ENCODE peak calls at places on chromosomes 4 and X, in six cellular contexts. One of them, this sample, is unnamed.

GRCh38 chr4:142091085-142091513 is 454.7 kb downstream of the IL15 start:
- DNase-seq in K562: no peak
- DNase-seq in GM12892: no peak
- DNase-seq in SK-N-SH: no peak
- DNase-seq in H1: no peak
- DNase-seq in GM12878: no peak
- DNase-seq in this sample: no peak

GRCh38 chr4:186624951-186625350 is 69.6 kb upstream of the MTNR1A start:
- DNase-seq in GM12878: no peak
- DNase-seq in K562: no peak
- DNase-seq in SK-N-SH: no peak
- DNase-seq in GM12892: no peak
- DNase-seq in H1: no peak
- DNase-seq in this sample: no peak

GRCh38 chr4:87073570-87074470 is 139.0 kb downstream of the AFF1 start:
- DNase-seq in GM12878: peak; percentile 93
- DNase-seq in K562: no peak
- DNase-seq in GM12892: peak; percentile 23
- DNase-seq in SK-N-SH: peak; percentile 41
- DNase-seq in H1: no peak
- DNase-seq in this sample: no peak

GRCh38 chr4:105106416-105106815 is 40.3 kb upstream of the TET2 start:
- DNase-seq in GM12878: no peak
- DNase-seq in H1: no peak
- DNase-seq in SK-N-SH: no peak
- DNase-seq in GM12892: no peak
- DNase-seq in K562: no peak
- DNase-seq in this sample: no peak

GRCh38 chrX:7318246-7318645 is 170.3 kb upstream of the PUDP start:
- DNase-seq in K562: no peak
- DNase-seq in GM12892: no peak
- DNase-seq in GM12878: no peak
- DNase-seq in H1: no peak
- DNase-seq in SK-N-SH: no peak
- DNase-seq in this sample: no peak

GRCh38 chr4:71240094-71240493 is 98.7 kb upstream of the SLC4A4 start:
- DNase-seq in GM12878: no peak
- DNase-seq in GM12892: no peak
- DNase-seq in H1: no peak
- DNase-seq in K562: no peak
- DNase-seq in SK-N-SH: no peak
- DNase-seq in this sample: no peak

GRCh38 chr4:174316954-174317353 is 33.2 kb downstream of the CEP44 start:
- DNase-seq in H1: no peak
- DNase-seq in SK-N-SH: no peak
- DNase-seq in GM12892: no peak
- DNase-seq in K562: no peak
- DNase-seq in GM12878: no peak
- DNase-seq in this sample: no peak

GRCh38 chr4:58413849-58414248 is 1303.7 kb upstream of the IGFBP7 start:
- DNase-seq in K562: no peak
- DNase-seq in GM12892: no peak
- DNase-seq in H1: no peak
- DNase-seq in GM12878: no peak
- DNase-seq in SK-N-SH: no peak
- DNase-seq in this sample: no peak

GRCh38 chr4:13963601-13964000 is 336.1 kb upstream of the BOD1L1 start:
- DNase-seq in SK-N-SH: no peak
- DNase-seq in K562: no peak
- DNase-seq in GM12878: no peak
- DNase-seq in H1: no peak
- DNase-seq in GM12892: no peak
- DNase-seq in this sample: no peak

GRCh38 chr4:187612211-187612780 is 383.3 kb upstream of the ZFP42 start:
- DNase-seq in K562: no peak
- DNase-seq in GM12878: no peak
- DNase-seq in H1: no peak
- DNase-seq in SK-N-SH: no peak
- DNase-seq in GM12892: no peak
- DNase-seq in this sample: no peak

GRCh38 chrX:16444353-16444752 is 205.6 kb upstream of the S100G start:
- DNase-seq in GM12878: no peak
- DNase-seq in SK-N-SH: no peak
- DNase-seq in K562: no peak
- DNase-seq in H1: no peak
- DNase-seq in GM12892: no peak
- DNase-seq in this sample: no peak

GRCh38 chrX:68826113-68826980 is 2.5 kb upstream of the EFNB1 start:
- DNase-seq in GM12892: peak; percentile 2
- DNase-seq in H1: no peak
- DNase-seq in SK-N-SH: no peak
- DNase-seq in GM12878: no peak
- DNase-seq in K562: no peak
- DNase-seq in this sample: no peak

GRCh38 chr4:184335520-184335919 is 117.8 kb upstream of the ENPP6 start:
- DNase-seq in SK-N-SH: no peak
- DNase-seq in K562: no peak
- DNase-seq in GM12892: no peak
- DNase-seq in H1: no peak
- DNase-seq in GM12878: no peak
- DNase-seq in this sample: no peak

GRCh38 chr4:38097818-38098217 is 137.6 kb downstream of the PTTG2 start:
- DNase-seq in H1: no peak
- DNase-seq in GM12878: no peak
- DNase-seq in SK-N-SH: no peak
- DNase-seq in K562: no peak
- DNase-seq in GM12892: no peak
- DNase-seq in this sample: no peak

GRCh38 chr4:22439947-22440346 is 75.9 kb downstream of the ADGRA3 start:
- DNase-seq in K562: no peak
- DNase-seq in SK-N-SH: no peak
- DNase-seq in GM12892: no peak
- DNase-seq in H1: no peak
- DNase-seq in GM12878: no peak
- DNase-seq in this sample: no peak

GRCh38 chrX:73851014-73852009 is 288.3 kb downstream of the CHIC1 start:
- DNase-seq in K562: peak; percentile 34
- DNase-seq in GM12892: peak; percentile 28
- DNase-seq in SK-N-SH: peak; percentile 70
- DNase-seq in GM12878: peak; percentile 90
- DNase-seq in H1: no peak
- DNase-seq in this sample: no peak

GRCh38 chrX:55981603-55982002 is 250.6 kb upstream of the KLF8 start:
- DNase-seq in GM12878: no peak
- DNase-seq in K562: no peak
- DNase-seq in SK-N-SH: no peak
- DNase-seq in GM12892: no peak
- DNase-seq in H1: no peak
- DNase-seq in this sample: no peak

GRCh38 chr4:101357751-101358150 is 10.4 kb upstream of the PPP3CA start:
- DNase-seq in H1: no peak
- DNase-seq in K562: no peak
- DNase-seq in SK-N-SH: no peak
- DNase-seq in GM12878: no peak
- DNase-seq in GM12892: no peak
- DNase-seq in this sample: no peak

GRCh38 chr4:95106408-95106928 is 348.7 kb downstream of the BMPR1B start:
- DNase-seq in GM12878: no peak
- DNase-seq in H1: no peak
- DNase-seq in K562: no peak
- DNase-seq in SK-N-SH: no peak
- DNase-seq in GM12892: no peak
- DNase-seq in this sample: no peak

GRCh38 chr4:99653921-99654890 is 3.4 kb downstream of the C4orf54 start:
- DNase-seq in GM12878: no peak
- DNase-seq in K562: no peak
- DNase-seq in GM12892: no peak
- DNase-seq in SK-N-SH: no peak
- DNase-seq in H1: no peak
- DNase-seq in this sample: no peak

GRCh38 chrX:11398785-11399184 is 105.6 kb downstream of the AMELX start:
- DNase-seq in K562: no peak
- DNase-seq in SK-N-SH: no peak
- DNase-seq in H1: no peak
- DNase-seq in GM12878: no peak
- DNase-seq in GM12892: no peak
- DNase-seq in this sample: no peak

GRCh38 chr4:164081801-164082200 is 587.3 kb downstream of the TMA16 start:
- DNase-seq in K562: no peak
- DNase-seq in GM12878: no peak
- DNase-seq in GM12892: no peak
- DNase-seq in SK-N-SH: no peak
- DNase-seq in H1: no peak
- DNase-seq in this sample: no peak

DNA sequence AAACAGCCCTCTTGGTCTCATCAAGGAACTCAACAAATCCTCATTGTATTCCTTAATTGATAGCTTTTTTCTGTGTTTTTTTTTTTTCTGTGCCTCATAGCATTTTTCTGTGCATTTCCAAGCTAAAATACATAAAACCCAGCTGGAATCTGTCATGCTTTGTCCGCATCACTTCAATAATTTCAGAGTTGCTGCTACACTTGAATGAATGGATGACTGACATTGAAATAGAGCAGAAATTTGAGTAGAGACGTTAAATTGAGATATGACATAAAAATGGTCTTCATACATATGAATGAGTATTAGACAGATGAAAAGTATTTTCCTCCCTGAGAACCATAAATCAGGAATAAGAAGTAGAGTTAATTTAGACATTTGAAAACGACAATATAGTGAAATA is 593.2 kb downstream of the TMA16 start:
- DNase-seq in H1: no peak
- DNase-seq in GM12878: no peak
- DNase-seq in GM12892: no peak
- DNase-seq in K562: no peak
- DNase-seq in SK-N-SH: no peak
- DNase-seq in this sample: no peak
- TF ChIP-seq TAF1 in H1: no peak
- TF ChIP-seq TAF1 in GM12878: no peak
- TF ChIP-seq TAF1 in GM12892: no peak
- TF ChIP-seq TAF1 in K562: no peak
- TF ChIP-seq TAF1 in SK-N-SH: no peak
- TF ChIP-seq TAF1 in this sample: no peak

DNA sequence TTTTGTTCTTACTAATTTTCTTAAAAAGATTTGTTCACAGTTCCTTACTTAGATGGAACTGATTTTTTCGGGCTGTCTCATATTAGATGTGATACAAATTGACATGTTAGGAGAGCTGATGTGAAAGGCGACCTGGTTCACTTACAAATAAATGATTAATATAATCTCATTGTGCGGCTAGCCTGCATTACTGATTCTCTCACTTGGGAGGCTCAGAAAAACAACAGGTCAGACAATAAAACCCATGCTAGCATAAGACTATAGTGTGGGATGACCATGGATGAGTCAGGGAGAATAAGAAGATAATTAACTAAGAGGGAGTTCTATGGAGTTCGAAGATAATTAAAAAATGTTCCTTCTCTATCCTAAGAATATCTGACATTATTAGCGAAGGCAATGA is 40.8 kb downstream of the RTL9 start:
- DNase-seq in K562: no peak
- DNase-seq in H1: no peak
- DNase-seq in GM12892: no peak
- DNase-seq in SK-N-SH: no peak
- DNase-seq in GM12878: no peak
- DNase-seq in this sample: no peak
- TF ChIP-seq TAF1 in K562: no peak
- TF ChIP-seq TAF1 in H1: no peak
- TF ChIP-seq TAF1 in GM12892: no peak
- TF ChIP-seq TAF1 in SK-N-SH: no peak
- TF ChIP-seq TAF1 in GM12878: no peak
- TF ChIP-seq TAF1 in this sample: no peak

DNA sequence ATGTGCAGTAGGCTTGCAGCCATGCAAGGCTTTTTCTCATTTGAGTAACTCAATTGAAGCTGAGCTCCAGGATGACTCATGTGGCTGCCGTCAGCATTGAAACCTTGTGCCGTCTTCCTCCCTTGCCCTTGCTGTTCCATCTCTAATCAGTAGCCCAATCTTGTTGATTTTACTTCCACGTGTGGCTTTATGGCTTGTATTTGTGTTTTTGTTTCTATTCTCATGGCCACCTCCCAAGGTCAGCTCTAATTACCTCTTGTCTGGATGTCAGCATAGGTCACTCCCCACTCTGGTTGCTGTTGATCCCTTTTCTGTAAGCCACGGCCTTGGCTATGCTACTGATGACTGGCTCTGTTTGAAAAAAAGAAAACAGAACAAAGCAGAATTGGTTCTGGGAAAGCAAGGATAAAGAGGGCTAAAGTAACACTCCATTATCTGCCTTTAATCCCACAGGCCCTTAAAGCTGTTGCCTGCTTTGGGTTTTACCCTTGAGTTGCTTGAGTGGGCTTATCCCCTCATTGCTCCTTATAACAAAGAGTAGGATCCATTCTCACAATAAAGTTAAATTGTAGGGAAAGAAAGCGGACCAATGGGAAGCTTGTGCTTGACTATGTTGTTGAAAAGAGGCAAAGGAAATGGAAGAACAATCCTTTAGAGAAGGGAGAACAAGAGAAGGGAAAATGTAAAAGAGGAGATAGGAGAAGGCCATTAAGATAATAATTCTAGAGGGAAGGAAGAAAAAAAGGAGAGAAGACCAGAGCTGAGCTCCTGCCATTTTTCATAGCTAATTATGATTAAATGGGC is 173.9 kb upstream of the PGRMC2 start:
- DNase-seq in GM12892: no peak
- DNase-seq in H1: no peak
- DNase-seq in SK-N-SH: no peak
- DNase-seq in GM12878: no peak
- DNase-seq in K562: peak; percentile 23
- DNase-seq in this sample: no peak
- TF ChIP-seq TAF1 in GM12892: no peak
- TF ChIP-seq TAF1 in H1: no peak
- TF ChIP-seq TAF1 in SK-N-SH: no peak
- TF ChIP-seq TAF1 in GM12878: no peak
- TF ChIP-seq TAF1 in K562: no peak
- TF ChIP-seq TAF1 in this sample: no peak

DNA sequence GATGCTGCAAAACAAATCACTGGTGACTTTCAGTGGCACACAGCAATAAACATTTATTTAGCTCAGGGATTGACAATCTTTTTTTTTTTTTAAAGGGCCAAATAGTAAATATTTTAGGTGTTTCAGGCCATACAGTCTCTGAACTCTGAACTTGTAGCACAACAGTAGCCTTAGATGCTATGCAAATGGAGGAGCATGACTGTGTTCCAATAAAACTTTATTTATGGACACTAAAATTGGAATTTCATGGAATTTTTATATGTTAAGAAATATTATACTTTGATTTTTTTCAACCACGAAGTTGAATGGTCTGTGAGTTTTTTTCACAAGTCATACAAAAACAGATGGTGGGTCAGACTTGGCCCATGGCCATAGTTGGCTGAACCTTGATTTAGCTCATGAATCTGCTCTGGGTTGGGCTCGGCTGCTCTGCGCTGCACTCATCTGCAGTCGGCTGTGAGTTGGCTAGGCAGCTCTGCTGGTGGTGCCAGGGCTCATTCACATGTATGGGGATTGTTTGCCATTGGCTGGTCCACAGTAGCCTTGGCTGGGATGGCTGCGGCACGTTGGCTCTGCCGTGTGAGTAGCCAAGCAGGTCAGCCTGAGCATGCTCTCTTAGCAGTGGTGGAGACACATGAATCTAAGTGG is 231.7 kb upstream of the PGRMC2 start:
- DNase-seq in K562: no peak
- DNase-seq in GM12892: no peak
- DNase-seq in H1: no peak
- DNase-seq in GM12878: no peak
- DNase-seq in SK-N-SH: no peak
- DNase-seq in this sample: no peak
- TF ChIP-seq TAF1 in K562: no peak
- TF ChIP-seq TAF1 in GM12892: no peak
- TF ChIP-seq TAF1 in H1: no peak
- TF ChIP-seq TAF1 in GM12878: no peak
- TF ChIP-seq TAF1 in SK-N-SH: no peak
- TF ChIP-seq TAF1 in this sample: no peak